ENCODE peak calls at places on chromosome 9, in eight cellular contexts. L is astrocyte, H is mesenchymal stem cell, Y is SK-N-SH, T is IMR-90, U is DND-41, M is GM23248, S is mammary epithelial cell. C is an unnamed sample. For H3K36me3, the result is how much of the 10 kb centered on the place peaks cover.

GRCh38 chr9:32427111-32427873 is 42.8 kb downstream of the ACO1 start:
- DNase-seq in H (peak), Y (no peak), T (peak), U (peak), L (peak), M (peak), S (no peak), C (no peak)

GRCh38 chr9:137643921-137644320 is 25.1 kb downstream of the EHMT1 start:
- DNase-seq in Y (no peak), H (no peak), L (no peak), U (no peak), T (no peak), S (no peak), M (no peak), C (no peak)

GRCh38 chr9:93974151-93974550 is 19.0 kb upstream of the BARX1 start:
- DNase-seq in M (no peak), H (no peak), L (peak), U (no peak), S (no peak), Y (no peak), T (no peak), C (no peak)

GRCh38 chr9:27671591-27671990 is 98.3 kb upstream of the C9orf72 start:
- DNase-seq in M (no peak), T (peak), S (no peak), Y (no peak), U (no peak), L (no peak), H (no peak), C (no peak)

GRCh38 chr9:83508072-83508471 is 30.1 kb downstream of the FRMD3 start:
- DNase-seq in H (no peak), L (no peak), Y (no peak), S (no peak), U (peak), T (no peak), M (no peak), C (no peak)

GRCh38 chr9:128838338-128838737 is 8.7 kb upstream of the SPOUT1 start:
- DNase-seq in S (no peak), Y (no peak), L (no peak), U (no peak), H (no peak), T (no peak), M (no peak), C (no peak)

GRCh38 chr9:38724749-38725148 is 4.8 kb upstream of the FAM240B start:
- DNase-seq in L (no peak), S (no peak), M (no peak), T (no peak), U (no peak), H (no peak), Y (no peak), C (no peak)

GRCh38 chr9:129318121-129319075 is 140.3 kb upstream of the IER5L start:
- DNase-seq in M (peak), L (no peak), T (no peak), H (peak), S (no peak), U (no peak), Y (no peak), C (no peak)

DNA sequence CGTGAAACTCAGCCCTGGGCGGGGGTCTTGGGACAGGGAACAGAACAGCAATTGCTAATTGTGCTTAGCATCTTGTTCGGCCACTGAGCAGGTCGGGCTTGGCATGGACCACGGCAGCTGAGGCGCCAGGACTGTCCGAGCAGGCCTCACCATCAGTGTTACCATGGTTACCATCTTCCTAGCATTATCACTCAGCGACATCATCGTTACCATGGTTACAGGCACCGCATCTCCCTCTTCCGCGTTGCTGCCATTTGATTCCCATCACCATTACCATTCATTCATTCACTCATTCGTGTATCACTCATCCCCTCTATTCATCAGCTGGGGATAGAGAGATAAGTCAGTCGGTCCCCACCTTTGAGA is 81.0 kb upstream of the ZBTB43 start:
- DNase-seq in S (no peak), L (no peak), U (no peak), T (no peak), H (peak), M (no peak), Y (peak), C (no peak)
- H3K4me3 ChIP-seq in S (no peak), L (no peak), U (peak), T (no peak), H (no peak), M (no peak), Y (no peak), C (peak)

DNA sequence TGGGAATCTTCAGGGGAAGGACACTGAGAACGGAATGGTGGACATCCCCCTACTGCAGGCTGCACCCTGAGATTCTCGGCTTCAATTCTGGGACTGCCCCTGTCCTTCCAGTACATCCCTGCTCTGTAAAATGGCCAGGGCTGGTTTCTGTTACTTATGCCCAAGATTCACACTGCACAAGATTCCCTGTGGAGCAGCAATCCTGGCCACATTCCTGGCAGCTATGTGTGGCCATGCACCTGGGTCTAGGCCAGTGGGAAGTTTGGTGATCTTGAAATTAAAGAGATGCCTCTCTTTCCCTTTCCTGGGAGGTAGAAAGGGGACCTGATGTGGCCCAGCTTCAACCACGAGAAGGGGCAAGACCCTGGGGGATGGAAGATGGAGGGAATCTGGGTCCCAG is 27.6 kb downstream of the WHRN start:
- DNase-seq in H (no peak), S (no peak), U (no peak), Y (no peak), T (no peak), M (no peak), L (no peak), C (no peak)
- H3K36me3 ChIP-seq in H (under half), S (under half), U (under half), Y (under half), T (under half), M (under half), L (under half), C (under half)

DNA sequence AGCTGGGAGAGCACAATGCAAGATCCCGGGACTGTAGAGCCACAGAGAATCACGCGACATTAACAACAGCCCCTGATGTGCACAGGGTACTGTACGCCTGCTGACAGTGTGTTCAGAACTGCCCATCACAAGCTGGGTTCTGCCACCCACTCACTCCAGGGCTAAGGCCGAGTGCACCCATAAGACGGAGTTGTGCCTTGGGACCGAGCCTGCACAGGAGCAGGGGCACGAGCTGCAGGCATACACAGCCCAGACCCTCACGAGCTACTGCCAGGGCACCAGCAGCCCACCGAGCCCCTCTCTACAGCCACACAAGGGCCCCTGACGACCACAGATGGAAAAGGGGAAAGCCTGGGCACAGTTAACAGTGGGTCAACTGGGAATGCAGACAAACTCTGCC is 67.8 kb downstream of the CAMSAP1 start:
- DNase-seq in Y (no peak), L (no peak), M (no peak), H (no peak), U (no peak), T (no peak), S (no peak), C (no peak)
- H3K9ac ChIP-seq in Y (no peak), L (no peak), M (no peak), H (no peak), U (no peak), T (no peak), S (no peak), C (no peak)

GRCh38 chr9:12464910-12465512 is 228.2 kb upstream of the TYRP1 start:
- DNase-seq in T (peak), L (no peak), M (peak), S (no peak), Y (peak), U (no peak), H (peak), C (peak)
- H3K4me3 ChIP-seq in T (no peak), L (no peak), M (no peak), S (no peak), Y (no peak), U (no peak), H (no peak), C (no peak)

GRCh38 chr9:131649646-131650045 is 90.2 kb downstream of the RAPGEF1 start:
- DNase-seq in M (no peak), H (no peak), L (no peak), T (no peak), S (no peak), U (no peak), Y (no peak), C (no peak)
- H3K36me3 ChIP-seq in M (under half), H (under half), L (under half), T (under half), S (under half), U (under half), Y (under half), C (under half)

GRCh38 chr9:36532353-36532752 is 40.3 kb upstream of the MELK start:
- DNase-seq in L (no peak), U (no peak), M (no peak), H (no peak), Y (no peak), T (no peak), S (no peak), C (no peak)
- H3K9ac ChIP-seq in L (no peak), U (no peak), M (no peak), H (no peak), Y (no peak), T (no peak), S (no peak), C (no peak)

GRCh38 chr9:20618361-20618799 is 3.9 kb downstream of the MLLT3 start:
- DNase-seq in U (no peak), T (peak), H (peak), S (peak), Y (no peak), M (peak), L (peak), C (no peak)

GRCh38 chr9:20621553-20622329 is 558 bp downstream of the MLLT3 start:
- DNase-seq in T (peak), M (peak), U (peak), H (peak), S (peak), L (peak), Y (peak), C (peak)

GRCh38 chr9:20620658-20621552 is 1.4 kb downstream of the MLLT3 start:
- DNase-seq in H (peak), S (peak), Y (peak), T (peak), M (peak), L (peak), U (peak), C (no peak)

GRCh38 chr9:20616808-20617207 is 5.5 kb downstream of the MLLT3 start:
- DNase-seq in M (no peak), U (no peak), L (no peak), S (no peak), T (no peak), Y (no peak), H (no peak), C (no peak)

GRCh38 chr9:20619492-20619860 is 2.8 kb downstream of the MLLT3 start:
- DNase-seq in S (no peak), T (no peak), U (no peak), L (no peak), M (no peak), H (no peak), Y (no peak), C (no peak)
- H3K4me3 ChIP-seq in S (no peak), T (peak), U (peak), L (peak), M (peak), H (no peak), Y (peak), C (no peak)